ENCODE peak calls at places on chromosome 20, in seven cellular contexts. C is mesenchymal stem cell, G is A549, W is cardiac muscle cell, P is endodermal cell, E is endothelial cell of umbilical vein, X is pancreas. K is an unnamed sample.

GRCh38 chr20:47252879-47253307 is 103.6 kb downstream of the ZMYND8 start:
- DNase-seq in E (no peak), P (no peak), C (no peak), X (no peak), W (no peak), G (no peak), K (no peak)

GRCh38 chr20:1505361-1505760 is 14.1 kb upstream of the SIRPB2 start:
- DNase-seq in C (no peak), E (no peak), X (no peak), W (no peak), P (no peak), G (peak; percentile 14), K (no peak)

GRCh38 chr20:47544240-47544639 is 42.6 kb downstream of the NCOA3 start:
- DNase-seq in W (peak; percentile 57), C (peak; percentile 41), X (no peak), G (no peak), E (no peak), P (no peak), K (no peak)

GRCh38 chr20:17835941-17836861 is 132.4 kb downstream of the SNX5 start:
- DNase-seq in P (no peak), X (peak; percentile 41), C (peak; percentile 59), E (peak; percentile 29), W (peak; percentile 99), G (peak; percentile 21), K (no peak)

GRCh38 chr20:50169329-50169823 is 15.9 kb upstream of the PEDS1 start:
- DNase-seq in E (peak; percentile 90), C (peak; percentile 81), W (peak; percentile 83), G (peak; percentile 83), X (peak; percentile 64), P (peak; percentile 97), K (peak; percentile 70)

GRCh38 chr20:3927486-3928291 is 38.5 kb downstream of the PANK2 start:
- DNase-seq in P (peak; percentile 61), G (no peak), X (no peak), E (no peak), W (peak; percentile 80), C (peak; percentile 65), K (peak; percentile 57)

GRCh38 chr20:36491901-36492617 is 49.3 kb upstream of the MYL9 start:
- DNase-seq in C (no peak), P (peak; percentile 71), E (peak; percentile 39), W (peak; percentile 63), X (no peak), G (no peak), K (no peak)

GRCh38 chr20:32325706-32326506 is 32.2 kb upstream of the ASXL1 start:
- DNase-seq in X (no peak), C (peak; percentile 86), G (peak; percentile 91), W (peak; percentile 59), E (peak; percentile 94), P (no peak), K (no peak)

GRCh38 chr20:44993343-44993742 is 27.0 kb downstream of the STK4 start:
- DNase-seq in X (no peak), E (peak; percentile 65), G (no peak), W (peak; percentile 35), P (no peak), C (peak; percentile 7), K (no peak)

GRCh38 chr20:10667560-10668167 is 6.1 kb downstream of the JAG1 start:
- DNase-seq in E (no peak), W (no peak), P (no peak), X (no peak), C (no peak), G (no peak), K (no peak)

GRCh38 chr20:44598413-44599290 is 16.3 kb downstream of the PKIG start:
- DNase-seq in P (no peak), W (peak; percentile 70), X (no peak), E (peak; percentile 71), G (no peak), C (peak; percentile 39), K (no peak)

GRCh38 chr20:45308078-45308778 is at the start of gene MATN4:
- DNase-seq in P (peak; percentile 76), C (no peak), E (no peak), X (peak; percentile 81), G (no peak), W (no peak), K (no peak)

GRCh38 chr20:32481311-32482103 is 103.6 kb downstream of the NOL4L start:
- DNase-seq in C (peak; percentile 71), E (peak; percentile 32), X (no peak), G (no peak), P (peak; percentile 68), W (peak; percentile 40), K (peak; percentile 67)

GRCh38 chr20:25864986-25865714 is 168.5 kb upstream of the ZNF337 start:
- DNase-seq in P (no peak), G (no peak), E (no peak), W (no peak), C (no peak), X (no peak), K (no peak)

GRCh38 chr20:32574296-32575226 is 10.6 kb downstream of the NOL4L start:
- DNase-seq in P (peak; percentile 82), C (peak; percentile 92), G (peak; percentile 69), E (peak; percentile 47), X (no peak), W (peak; percentile 95), K (no peak)

GRCh38 chr20:64095927-64096326 is 11.4 kb downstream of the NPBWR2 start:
- DNase-seq in P (no peak), C (no peak), G (no peak), W (no peak), E (no peak), X (no peak), K (no peak)

GRCh38 chr20:63273180-63273579 is 567 bp downstream of the ARFGAP1 start:
- DNase-seq in X (no peak), W (no peak), E (peak; percentile 19), C (no peak), P (no peak), G (no peak), K (no peak)

GRCh38 chr20:50163570-50164317 is 10.2 kb upstream of the PEDS1 start:
- DNase-seq in X (no peak), E (no peak), P (no peak), C (peak; percentile 39), G (no peak), W (peak; percentile 36), K (no peak)

GRCh38 chr20:14700641-14700965 is 363.2 kb upstream of the FLRT3 start:
- DNase-seq in P (no peak), E (no peak), X (no peak), G (peak; percentile 18), C (peak; percentile 20), W (no peak), K (no peak)

GRCh38 chr20:11849976-11850670 is 67.6 kb upstream of the BTBD3 start:
- DNase-seq in W (peak; percentile 73), X (no peak), P (no peak), E (no peak), C (peak; percentile 30), G (no peak), K (peak; percentile 30)

GRCh38 chr20:2578430-2579192 is 42.2 kb downstream of the TMC2 start:
- DNase-seq in C (no peak), W (no peak), G (no peak), X (no peak), E (no peak), P (no peak), K (no peak)

GRCh38 chr20:25676164-25676809 is 20.4 kb downstream of the ZNF337 start:
- DNase-seq in X (no peak), W (peak; percentile 64), G (peak; percentile 46), E (no peak), C (peak; percentile 59), P (no peak), K (no peak)

GRCh38 chr20:46308258-46309157 is at the start of gene CDH22:
- DNase-seq in G (peak; percentile 49), W (peak; percentile 52), C (peak; percentile 53), E (peak; percentile 27), P (peak; percentile 85), X (peak; percentile 51), K (peak; percentile 88)

GRCh38 chr20:63168861-63169260 is 47.1 kb downstream of the YTHDF1 start:
- DNase-seq in P (no peak), W (no peak), E (no peak), C (no peak), X (no peak), G (no peak), K (no peak)

GRCh38 chr20:47720636-47721427 is 64.4 kb downstream of the SULF2 start:
- DNase-seq in E (peak; percentile 48), X (no peak), P (peak; percentile 62), G (no peak), C (no peak), W (no peak), K (no peak)

GRCh38 chr20:58184984-58185383 is 43.5 kb downstream of the ANKRD60 start:
- DNase-seq in G (no peak), W (no peak), P (no peak), E (no peak), C (no peak), X (no peak), K (no peak)

GRCh38 chr20:36399147-36399968 is 93.2 kb downstream of the DLGAP4 start:
- DNase-seq in W (peak; percentile 35), G (peak; percentile 75), E (peak; percentile 73), P (peak; percentile 98), C (peak; percentile 26), X (no peak), K (peak; percentile 86)

GRCh38 chr20:54221996-54222890 is 14.4 kb downstream of the PFDN4 start:
- DNase-seq in E (peak; percentile 37), C (no peak), X (peak; percentile 11), P (peak; percentile 60), G (no peak), W (no peak), K (no peak)
- H3K4me3 ChIP-seq in E (no peak overlapping the region), C (no peak overlapping the region), X (no peak overlapping the region), P (peak overlapping the region; percentile 24), G (no peak overlapping the region), W (no peak overlapping the region), K (no peak overlapping the region)

GRCh38 chr20:23150304-23151007 is 64.3 kb upstream of the CD93 start:
- DNase-seq in P (peak; percentile 36), C (no peak), W (no peak), E (no peak), G (no peak), X (no peak), K (no peak)
- H3K9me3 ChIP-seq in P (peaks cover 7% of the 10 kb centered on the region), C (no peaks in the 10 kb centered on the region), W (no peaks in the 10 kb centered on the region), E (no peaks in the 10 kb centered on the region), G (no peaks in the 10 kb centered on the region), X (no peaks in the 10 kb centered on the region), K (no peaks in the 10 kb centered on the region)

DNA sequence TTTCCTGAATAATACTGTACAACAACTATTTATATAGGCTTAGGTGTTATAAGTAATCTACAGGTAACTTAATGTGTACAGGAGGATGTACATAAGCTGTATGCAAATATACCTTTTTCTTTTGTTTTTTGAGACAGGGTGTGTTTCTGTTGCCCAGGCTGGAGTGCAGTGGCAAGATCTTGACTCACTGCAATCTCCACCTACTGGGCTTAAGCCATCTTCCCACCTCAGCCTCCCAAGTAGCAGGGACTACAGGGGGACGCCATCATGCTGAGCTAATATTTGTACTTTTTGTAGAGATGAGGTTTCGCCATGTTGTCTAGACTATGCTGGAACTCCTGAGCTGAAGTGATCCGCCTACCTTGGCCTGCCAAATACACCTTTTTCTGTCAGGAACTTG is 191.7 kb upstream of the ZNF217 start:
- DNase-seq in E (no peak), C (no peak), X (no peak), G (peak; percentile 63), P (no peak), W (no peak), K (no peak)
- H3K4me3 ChIP-seq in E (no peak overlapping the region), C (no peak overlapping the region), X (no peak overlapping the region), G (no peak overlapping the region), P (no peak overlapping the region), W (no peak overlapping the region), K (no peak overlapping the region)

DNA sequence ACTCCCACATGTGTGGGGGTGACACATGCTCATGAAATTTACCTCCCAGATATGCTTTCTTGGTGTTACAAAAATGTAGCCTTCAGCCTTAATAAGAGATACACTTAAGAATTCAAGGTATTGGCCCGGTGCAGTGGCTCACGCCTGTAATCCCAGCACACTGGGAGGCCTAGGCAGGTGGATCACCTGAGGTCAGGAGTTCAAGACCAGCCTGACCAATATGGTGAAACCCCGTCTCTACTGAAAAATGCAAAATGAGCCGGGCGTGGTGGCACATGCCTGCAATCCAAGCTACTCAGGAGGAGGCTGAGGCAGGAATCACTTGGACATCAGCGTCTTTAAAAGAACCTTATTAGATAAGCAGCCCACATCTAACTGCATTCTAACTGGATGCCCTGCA is 614.3 kb upstream of the CDH4 start:
- DNase-seq in W (no peak), P (no peak), X (no peak), G (no peak), E (no peak), C (no peak), K (no peak)
- H3K9me3 ChIP-seq in W (no peaks in the 10 kb centered on the region), P (no peaks in the 10 kb centered on the region), X (no peaks in the 10 kb centered on the region), G (no peaks in the 10 kb centered on the region), E (peaks cover 14% of the 10 kb centered on the region), C (no peaks in the 10 kb centered on the region), K (peaks cover 5% of the 10 kb centered on the region)

K was measured in WERI-Rb-1.